ENCODE peak calls at places on chromosomes 6 and 20, in ten cellular contexts. M is ovary, W is HCT116, F is OCI-LY7, C is A673, N is progenitor cell of endocrine pancreas, U is body of pancreas, L is fibroblast of the aortic adventitia, R is AG10803, T is astrocyte of the spinal cord. K is an unnamed sample.

GRCh38 chr6:36650848-36651247 is 27.7 kb upstream of the CDKN1A start:
- DNase-seq in W (no peak), C (no peak), T (no peak), N (no peak), M (no peak), F (peak; percentile 83), R (no peak), U (no peak), L (no peak), K (no peak)

GRCh38 chr6:160979063-160979708 is 12.4 kb upstream of the MAP3K4 start:
- DNase-seq in L (peak; percentile 61), M (no peak), F (no peak), W (no peak), C (no peak), R (peak; percentile 71), N (no peak), T (no peak), U (no peak), K (no peak)

GRCh38 chr20:549720-550496 is 6.3 kb upstream of the CSNK2A1 start:
- DNase-seq in F (no peak), U (no peak), L (no peak), R (no peak), M (no peak), C (no peak), T (no peak), N (no peak), W (no peak), K (no peak)

GRCh38 chr20:2671977-2672376 is 8.0 kb upstream of the IDH3B start:
- DNase-seq in W (no peak), M (no peak), U (no peak), F (no peak), N (no peak), C (peak; percentile 48), L (no peak), T (no peak), R (no peak), K (no peak)

GRCh38 chr6:142942805-142943227 is 2.2 kb downstream of the HIVEP2 start:
- DNase-seq in C (peak; percentile 26), T (peak; percentile 62), F (peak; percentile 67), M (no peak), L (peak; percentile 76), U (no peak), W (no peak), R (peak; percentile 58), N (no peak), K (no peak)

GRCh38 chr6:46637145-46637544 is 15.5 kb downstream of the CYP39A1 start:
- DNase-seq in M (no peak), C (no peak), R (peak; percentile 89), L (peak; percentile 70), W (no peak), F (peak; percentile 78), N (no peak), T (peak; percentile 7), U (no peak), K (no peak)

GRCh38 chr6:143125896-143126573 is 65.3 kb downstream of the AIG1 start:
- DNase-seq in C (no peak), T (peak; percentile 87), L (no peak), R (peak; percentile 88), F (no peak), U (no peak), N (no peak), W (no peak), M (no peak), K (no peak)

GRCh38 chr6:110325197-110325596 is 33.0 kb downstream of the METTL24 start:
- DNase-seq in C (no peak), R (peak; percentile 84), M (no peak), T (peak; percentile 16), F (no peak), U (peak; percentile 35), N (no peak), L (peak; percentile 59), W (no peak), K (no peak)

GRCh38 chr6:166442131-166442530 is 59.4 kb upstream of the MPC1 start:
- DNase-seq in L (no peak), T (no peak), R (no peak), C (no peak), F (no peak), U (no peak), N (no peak), M (no peak), W (no peak), K (no peak)

GRCh38 chr20:64069614-64070243 is 6.7 kb downstream of the TCEA2 start:
- DNase-seq in W (no peak), C (no peak), N (peak; percentile 66), R (no peak), M (no peak), U (no peak), T (no peak), L (no peak), F (no peak), K (peak; percentile 61)

GRCh38 chr6:28947831-28948270 is 24.1 kb upstream of the TRIM27 start:
- DNase-seq in C (no peak), L (no peak), N (no peak), M (no peak), W (no peak), T (no peak), R (no peak), F (no peak), U (no peak), K (no peak)

GRCh38 chr6:129683606-129684322 is 26.2 kb downstream of the ARHGAP18 start:
- DNase-seq in W (peak; percentile 87), F (peak; percentile 82), N (no peak), L (peak; percentile 99), R (peak; percentile 99), T (peak; percentile 99), U (peak; percentile 65), C (peak; percentile 93), M (no peak), K (no peak)
- TF ChIP-seq CTCF in W (no peak), F (no peak), N (no peak), L (no peak), R (no peak), T (no peak), U (no peak), C (no peak), M (no peak), K (no peak)

DNA sequence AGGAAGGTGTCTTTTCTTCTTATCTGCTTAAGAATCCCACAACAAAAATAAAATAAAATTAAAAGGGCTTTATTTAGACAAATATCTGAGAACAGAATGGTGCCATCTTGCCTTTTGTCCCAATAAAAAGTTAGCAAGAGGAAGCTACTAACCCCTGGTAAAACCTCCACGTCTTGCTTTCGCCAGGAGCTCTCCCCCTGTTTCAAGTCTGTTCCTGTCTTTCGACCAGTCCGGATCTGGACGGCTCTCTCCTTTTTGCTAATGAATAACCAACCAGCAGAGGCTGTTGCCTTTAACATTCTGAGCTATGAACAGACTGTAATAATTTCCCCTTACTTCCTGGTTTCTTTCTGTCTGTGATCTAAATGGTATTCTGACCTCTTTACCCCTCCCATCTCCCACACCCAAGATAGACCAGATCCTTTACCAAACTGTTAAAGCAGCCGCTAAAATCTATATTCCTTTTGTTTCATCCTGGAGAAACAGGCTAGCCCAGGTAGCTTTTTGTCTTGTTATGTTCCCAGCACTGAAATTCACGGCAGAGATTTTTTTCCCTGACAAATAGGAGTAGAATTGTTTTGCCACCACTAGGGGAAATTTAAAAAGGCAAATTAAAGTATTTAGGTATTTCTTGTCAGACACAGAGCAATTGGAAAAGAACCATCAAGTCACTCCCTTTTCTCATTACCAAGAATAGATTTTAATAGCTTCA is at the start of gene FRK:
- DNase-seq in C (peak; percentile 63), T (peak; percentile 23), W (peak; percentile 62), N (peak; percentile 28), F (no peak), L (peak; percentile 69), M (peak; percentile 33), R (peak; percentile 49), U (peak; percentile 76), K (no peak)
- TF ChIP-seq CTCF in C (peak; percentile 59), T (no peak), W (peak; percentile 27), N (peak; percentile 60), F (no peak), L (peak; percentile 51), M (peak; percentile 29), R (peak; percentile 35), U (peak; percentile 49), K (peak; percentile 63)

DNA sequence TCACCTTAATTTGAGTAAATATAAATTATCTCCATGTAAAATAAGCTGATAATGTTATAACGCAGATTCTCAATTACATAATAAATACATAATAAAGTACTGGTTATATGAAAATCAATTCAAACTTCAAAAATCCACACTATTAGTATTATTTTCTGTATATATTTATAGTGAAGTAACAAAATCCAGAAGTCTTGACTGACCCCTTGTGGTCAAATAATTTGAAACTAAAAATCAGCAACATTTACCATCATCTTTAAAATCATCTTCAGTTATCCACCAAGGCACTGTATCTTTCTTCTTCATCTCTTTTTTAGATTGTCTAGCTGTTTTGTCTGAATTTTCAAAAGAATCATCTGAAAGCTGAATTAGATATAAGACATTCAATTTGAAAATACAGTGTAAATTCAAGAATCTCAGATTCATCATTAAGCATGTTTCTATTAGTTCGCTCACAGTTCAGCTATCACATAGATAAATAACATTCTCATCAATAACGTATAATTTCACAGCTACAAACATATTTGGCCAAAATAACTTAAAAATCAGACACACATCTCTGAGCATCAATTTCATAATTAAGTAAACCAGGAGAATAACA is 6.5 kb downstream of the CEP162 start:
- DNase-seq in W (peak; percentile 10), U (no peak), M (no peak), C (peak; percentile 34), T (peak; percentile 60), L (peak; percentile 64), N (no peak), F (peak; percentile 38), R (peak; percentile 43), K (no peak)
- TF ChIP-seq CTCF in W (peak; percentile 22), U (peak; percentile 44), M (no peak), C (peak; percentile 69), T (peak; percentile 40), L (peak; percentile 45), N (peak; percentile 76), F (peak; percentile 83), R (peak; percentile 62), K (peak; percentile 79)

GRCh38 chr6:104896914-104897313 is 37.2 kb upstream of the HACE1 start:
- DNase-seq in R (no peak), N (no peak), U (no peak), T (peak; percentile 6), M (no peak), F (no peak), C (no peak), W (no peak), L (peak; percentile 11), K (no peak)
- TF ChIP-seq CTCF in R (peak; percentile 33), N (peak; percentile 32), U (peak; percentile 23), T (peak; percentile 36), M (no peak), F (peak; percentile 54), C (peak; percentile 50), W (peak; percentile 36), L (no peak), K (peak; percentile 56)

DNA sequence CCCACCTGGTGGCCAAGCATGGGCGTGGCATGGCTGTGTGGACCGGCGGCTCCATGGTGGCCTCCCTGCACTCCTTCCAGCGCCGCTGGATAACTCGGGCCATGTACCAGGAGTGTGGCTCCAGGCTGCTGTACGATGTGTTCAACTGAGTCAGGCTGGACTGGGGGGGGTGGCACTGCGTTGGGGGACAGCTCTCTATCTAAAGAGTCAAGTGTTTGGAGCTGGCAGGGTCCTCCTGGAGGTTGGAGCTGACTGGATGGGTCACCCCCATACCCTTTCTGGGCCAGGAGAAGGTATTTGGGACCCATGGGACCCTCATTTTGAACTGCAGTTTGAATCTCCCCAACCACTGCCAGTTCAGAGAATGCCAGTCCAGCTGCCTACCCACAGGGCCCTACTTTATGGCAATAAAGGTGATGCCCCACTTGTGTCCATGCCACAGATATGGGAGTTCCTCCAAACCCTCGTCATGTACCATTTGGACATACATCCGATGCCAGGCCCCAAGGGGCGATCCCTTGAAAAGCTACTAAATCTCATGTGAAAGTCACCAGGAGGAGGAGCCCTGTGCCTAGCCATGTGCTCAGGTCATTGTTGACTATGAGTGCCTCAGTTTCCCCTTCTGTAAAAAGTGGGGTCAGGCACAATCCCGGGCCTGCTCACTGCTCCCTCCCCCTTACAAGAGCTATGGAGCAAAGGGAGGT is 1.5 kb downstream of the ACTL10 start:
- DNase-seq in T (peak; percentile 71), U (peak; percentile 86), M (no peak), F (peak; percentile 88), W (no peak), C (no peak), R (no peak), N (peak; percentile 72), L (no peak), K (peak; percentile 78)
- TF ChIP-seq CTCF in T (peak; percentile 86), U (peak; percentile 89), M (no peak), F (peak; percentile 90), W (peak; percentile 76), C (peak; percentile 94), R (peak; percentile 72), N (no peak), L (peak; percentile 85), K (no peak)

K was measured in neural crest cell.